ENCODE peak calls at places on chromosome 21, in ten cellular contexts. One of them, this sample, is unnamed.

GRCh38 chr21:14482165-14482564 is 64.0 kb downstream of the SAMSN1 start:
- DNase-seq in fibroblast of pulmonary artery: no peak
- DNase-seq in cardiac fibroblast: no peak
- DNase-seq in upper lobe of right lung: no peak
- DNase-seq in tibial artery: no peak
- DNase-seq in IMR-90: no peak
- DNase-seq in astrocyte of the spinal cord: no peak
- DNase-seq in fibroblast of lung: no peak
- DNase-seq in fibroblast of mammary gland: no peak
- DNase-seq in progenitor cell of endocrine pancreas: no peak
- DNase-seq in this sample: no peak

GRCh38 chr21:41861987-41862386 is 17.2 kb downstream of the PRDM15 start:
- DNase-seq in fibroblast of pulmonary artery: no peak
- DNase-seq in cardiac fibroblast: no peak
- DNase-seq in upper lobe of right lung: peak
- DNase-seq in tibial artery: no peak
- DNase-seq in IMR-90: no peak
- DNase-seq in astrocyte of the spinal cord: no peak
- DNase-seq in fibroblast of lung: no peak
- DNase-seq in fibroblast of mammary gland: no peak
- DNase-seq in progenitor cell of endocrine pancreas: no peak
- DNase-seq in this sample: no peak

GRCh38 chr21:17828223-17828622 is 9.1 kb upstream of the C21orf91 start:
- DNase-seq in fibroblast of pulmonary artery: peak
- DNase-seq in cardiac fibroblast: peak
- DNase-seq in upper lobe of right lung: no peak
- DNase-seq in tibial artery: no peak
- DNase-seq in IMR-90: peak
- DNase-seq in astrocyte of the spinal cord: peak
- DNase-seq in fibroblast of lung: peak
- DNase-seq in fibroblast of mammary gland: peak
- DNase-seq in progenitor cell of endocrine pancreas: no peak
- DNase-seq in this sample: no peak

GRCh38 chr21:30444204-30444603 is 4.1 kb downstream of the KRTAP15-1 start:
- DNase-seq in fibroblast of pulmonary artery: no peak
- DNase-seq in cardiac fibroblast: no peak
- DNase-seq in upper lobe of right lung: no peak
- DNase-seq in tibial artery: no peak
- DNase-seq in IMR-90: no peak
- DNase-seq in astrocyte of the spinal cord: no peak
- DNase-seq in fibroblast of lung: no peak
- DNase-seq in fibroblast of mammary gland: no peak
- DNase-seq in progenitor cell of endocrine pancreas: no peak
- DNase-seq in this sample: no peak

GRCh38 chr21:15018382-15018781 is 46.4 kb downstream of the NRIP1 start:
- DNase-seq in fibroblast of pulmonary artery: no peak
- DNase-seq in cardiac fibroblast: no peak
- DNase-seq in upper lobe of right lung: no peak
- DNase-seq in tibial artery: no peak
- DNase-seq in IMR-90: no peak
- DNase-seq in astrocyte of the spinal cord: no peak
- DNase-seq in fibroblast of lung: no peak
- DNase-seq in fibroblast of mammary gland: no peak
- DNase-seq in progenitor cell of endocrine pancreas: no peak
- DNase-seq in this sample: no peak

GRCh38 chr21:36246080-36246631 is 73.8 kb upstream of the MORC3 start:
- DNase-seq in fibroblast of pulmonary artery: no peak
- DNase-seq in cardiac fibroblast: no peak
- DNase-seq in upper lobe of right lung: peak
- DNase-seq in tibial artery: no peak
- DNase-seq in IMR-90: no peak
- DNase-seq in astrocyte of the spinal cord: no peak
- DNase-seq in fibroblast of lung: peak
- DNase-seq in fibroblast of mammary gland: no peak
- DNase-seq in progenitor cell of endocrine pancreas: no peak
- DNase-seq in this sample: no peak

GRCh38 chr21:40846057-40846456 is 901 bp downstream of the DSCAM start:
- DNase-seq in fibroblast of pulmonary artery: no peak
- DNase-seq in cardiac fibroblast: no peak
- DNase-seq in upper lobe of right lung: no peak
- DNase-seq in tibial artery: no peak
- DNase-seq in IMR-90: no peak
- DNase-seq in astrocyte of the spinal cord: no peak
- DNase-seq in fibroblast of lung: no peak
- DNase-seq in fibroblast of mammary gland: no peak
- DNase-seq in progenitor cell of endocrine pancreas: no peak
- DNase-seq in this sample: no peak

GRCh38 chr21:37642493-37642892 is 273.8 kb downstream of the KCNJ6 start:
- DNase-seq in fibroblast of pulmonary artery: no peak
- DNase-seq in cardiac fibroblast: no peak
- DNase-seq in upper lobe of right lung: no peak
- DNase-seq in tibial artery: no peak
- DNase-seq in IMR-90: no peak
- DNase-seq in astrocyte of the spinal cord: no peak
- DNase-seq in fibroblast of lung: no peak
- DNase-seq in fibroblast of mammary gland: no peak
- DNase-seq in progenitor cell of endocrine pancreas: no peak
- DNase-seq in this sample: no peak

GRCh38 chr21:41504030-41504429 is 3.9 kb downstream of the TMPRSS2 start:
- DNase-seq in fibroblast of pulmonary artery: no peak
- DNase-seq in cardiac fibroblast: no peak
- DNase-seq in upper lobe of right lung: no peak
- DNase-seq in tibial artery: no peak
- DNase-seq in IMR-90: no peak
- DNase-seq in astrocyte of the spinal cord: no peak
- DNase-seq in fibroblast of lung: no peak
- DNase-seq in fibroblast of mammary gland: no peak
- DNase-seq in progenitor cell of endocrine pancreas: no peak
- DNase-seq in this sample: no peak

DNA sequence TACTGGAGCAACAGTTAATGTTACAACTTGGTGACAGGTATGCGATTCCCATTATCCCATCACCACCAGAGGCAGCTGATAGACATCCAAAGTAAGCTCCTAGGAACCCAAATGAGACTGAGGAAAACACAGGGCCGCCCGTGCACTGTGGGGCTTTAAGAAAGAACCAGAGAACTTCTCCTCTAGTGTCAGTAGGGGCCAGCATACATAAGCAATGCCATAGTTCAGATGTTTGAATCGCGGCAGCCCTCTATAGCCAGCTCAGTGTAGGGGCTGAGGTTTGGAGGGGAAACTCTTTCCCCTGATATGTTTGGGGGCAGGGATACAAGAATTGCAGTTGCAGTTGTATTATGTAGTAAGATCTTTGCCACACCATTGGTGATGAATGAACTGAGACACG is 593.3 kb upstream of the NCAM2 start:
- DNase-seq in fibroblast of pulmonary artery: no peak
- DNase-seq in cardiac fibroblast: no peak
- DNase-seq in upper lobe of right lung: no peak
- DNase-seq in tibial artery: no peak
- DNase-seq in IMR-90: no peak
- DNase-seq in astrocyte of the spinal cord: no peak
- DNase-seq in fibroblast of lung: no peak
- DNase-seq in fibroblast of mammary gland: no peak
- DNase-seq in progenitor cell of endocrine pancreas: no peak
- DNase-seq in this sample: no peak
- TF ChIP-seq CTCF in fibroblast of pulmonary artery: no peak
- TF ChIP-seq CTCF in cardiac fibroblast: no peak
- TF ChIP-seq CTCF in upper lobe of right lung: no peak
- TF ChIP-seq CTCF in tibial artery: no peak
- TF ChIP-seq CTCF in IMR-90: no peak
- TF ChIP-seq CTCF in astrocyte of the spinal cord: no peak
- TF ChIP-seq CTCF in fibroblast of lung: no peak
- TF ChIP-seq CTCF in fibroblast of mammary gland: no peak
- TF ChIP-seq CTCF in progenitor cell of endocrine pancreas: no peak
- TF ChIP-seq CTCF in this sample: no peak

GRCh38 chr21:39350094-39351006 is 1.5 kb upstream of the HMGN1 start:
- DNase-seq in fibroblast of pulmonary artery: no peak
- DNase-seq in cardiac fibroblast: no peak
- DNase-seq in upper lobe of right lung: no peak
- DNase-seq in tibial artery: no peak
- DNase-seq in IMR-90: no peak
- DNase-seq in astrocyte of the spinal cord: no peak
- DNase-seq in fibroblast of lung: no peak
- DNase-seq in fibroblast of mammary gland: peak
- DNase-seq in progenitor cell of endocrine pancreas: no peak
- DNase-seq in this sample: no peak

GRCh38 chr21:39348040-39348354 is 891 bp downstream of the HMGN1 start:
- DNase-seq in fibroblast of pulmonary artery: no peak
- DNase-seq in cardiac fibroblast: no peak
- DNase-seq in upper lobe of right lung: no peak
- DNase-seq in tibial artery: no peak
- DNase-seq in IMR-90: no peak
- DNase-seq in astrocyte of the spinal cord: no peak
- DNase-seq in fibroblast of lung: no peak
- DNase-seq in fibroblast of mammary gland: no peak
- DNase-seq in progenitor cell of endocrine pancreas: no peak
- DNase-seq in this sample: no peak

GRCh38 chr21:39347537-39347936 is 1.4 kb downstream of the HMGN1 start:
- DNase-seq in fibroblast of pulmonary artery: no peak
- DNase-seq in cardiac fibroblast: no peak
- DNase-seq in upper lobe of right lung: no peak
- DNase-seq in tibial artery: no peak
- DNase-seq in IMR-90: no peak
- DNase-seq in astrocyte of the spinal cord: no peak
- DNase-seq in fibroblast of lung: no peak
- DNase-seq in fibroblast of mammary gland: no peak
- DNase-seq in progenitor cell of endocrine pancreas: no peak
- DNase-seq in this sample: no peak

GRCh38 chr21:39349211-39350093 is 564 bp upstream of the HMGN1 start:
- DNase-seq in fibroblast of pulmonary artery: peak
- DNase-seq in cardiac fibroblast: peak
- DNase-seq in upper lobe of right lung: peak
- DNase-seq in tibial artery: peak
- DNase-seq in IMR-90: peak
- DNase-seq in astrocyte of the spinal cord: peak
- DNase-seq in fibroblast of lung: peak
- DNase-seq in fibroblast of mammary gland: peak
- DNase-seq in progenitor cell of endocrine pancreas: peak
- DNase-seq in this sample: peak

GRCh38 chr21:39348355-39349210 is at the start of gene HMGN1:
- DNase-seq in fibroblast of pulmonary artery: peak
- DNase-seq in cardiac fibroblast: peak
- DNase-seq in upper lobe of right lung: peak
- DNase-seq in tibial artery: peak
- DNase-seq in IMR-90: peak
- DNase-seq in astrocyte of the spinal cord: peak
- DNase-seq in fibroblast of lung: peak
- DNase-seq in fibroblast of mammary gland: peak
- DNase-seq in progenitor cell of endocrine pancreas: peak
- DNase-seq in this sample: peak
- TF ChIP-seq CTCF in fibroblast of pulmonary artery: no peak
- TF ChIP-seq CTCF in cardiac fibroblast: no peak
- TF ChIP-seq CTCF in upper lobe of right lung: no peak
- TF ChIP-seq CTCF in tibial artery: no peak
- TF ChIP-seq CTCF in IMR-90: peak
- TF ChIP-seq CTCF in astrocyte of the spinal cord: no peak
- TF ChIP-seq CTCF in fibroblast of lung: no peak
- TF ChIP-seq CTCF in fibroblast of mammary gland: no peak
- TF ChIP-seq CTCF in progenitor cell of endocrine pancreas: no peak
- TF ChIP-seq CTCF in this sample: no peak

DNA sequence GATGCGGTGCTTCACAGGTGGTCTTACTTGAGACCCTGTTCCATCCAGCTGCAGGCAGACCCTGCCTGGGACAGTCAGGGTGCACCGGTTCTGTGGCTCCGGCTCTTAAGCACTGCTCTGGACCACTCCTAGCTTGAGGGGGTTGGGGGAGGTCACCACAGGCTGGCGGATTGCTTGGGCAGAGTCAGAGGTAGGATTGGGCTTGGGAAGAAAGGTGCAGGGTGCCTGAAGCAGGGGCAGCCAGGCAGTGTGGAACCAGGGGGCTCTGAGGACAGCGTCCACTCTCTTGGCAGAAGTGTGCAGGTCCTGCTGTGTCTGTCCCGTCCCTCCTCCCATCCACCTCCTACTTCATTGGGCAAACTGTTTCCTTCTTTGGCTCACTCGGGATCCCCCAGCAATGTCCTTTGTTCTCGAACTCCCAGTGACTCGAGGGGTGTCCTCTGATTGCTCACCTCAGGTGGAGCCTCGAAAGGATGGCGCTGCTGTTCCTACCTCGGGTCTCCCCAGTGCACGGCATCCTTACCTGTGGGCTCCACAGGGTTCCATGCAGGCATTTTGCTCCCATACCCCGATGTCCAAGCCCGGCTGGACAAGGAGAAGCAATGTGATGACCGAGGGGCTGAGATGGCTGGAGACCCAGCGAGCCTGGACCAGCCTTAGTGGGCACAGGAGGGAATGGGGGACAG is 1.8 kb downstream of the PDXK start:
- DNase-seq in fibroblast of pulmonary artery: no peak
- DNase-seq in cardiac fibroblast: no peak
- DNase-seq in upper lobe of right lung: no peak
- DNase-seq in tibial artery: no peak
- DNase-seq in IMR-90: no peak
- DNase-seq in astrocyte of the spinal cord: no peak
- DNase-seq in fibroblast of lung: no peak
- DNase-seq in fibroblast of mammary gland: no peak
- DNase-seq in progenitor cell of endocrine pancreas: no peak
- DNase-seq in this sample: no peak
- TF ChIP-seq CTCF in fibroblast of pulmonary artery: no peak
- TF ChIP-seq CTCF in cardiac fibroblast: no peak
- TF ChIP-seq CTCF in upper lobe of right lung: no peak
- TF ChIP-seq CTCF in tibial artery: no peak
- TF ChIP-seq CTCF in IMR-90: no peak
- TF ChIP-seq CTCF in astrocyte of the spinal cord: no peak
- TF ChIP-seq CTCF in fibroblast of lung: no peak
- TF ChIP-seq CTCF in fibroblast of mammary gland: no peak
- TF ChIP-seq CTCF in progenitor cell of endocrine pancreas: no peak
- TF ChIP-seq CTCF in this sample: no peak

GRCh38 chr21:29430581-29430980 is 131.9 kb downstream of the BACH1 start:
- DNase-seq in fibroblast of pulmonary artery: no peak
- DNase-seq in cardiac fibroblast: no peak
- DNase-seq in upper lobe of right lung: no peak
- DNase-seq in tibial artery: no peak
- DNase-seq in IMR-90: no peak
- DNase-seq in astrocyte of the spinal cord: no peak
- DNase-seq in fibroblast of lung: no peak
- DNase-seq in fibroblast of mammary gland: no peak
- DNase-seq in progenitor cell of endocrine pancreas: no peak
- DNase-seq in this sample: no peak

GRCh38 chr21:29431680-29432079 is 133.0 kb downstream of the BACH1 start:
- DNase-seq in fibroblast of pulmonary artery: no peak
- DNase-seq in cardiac fibroblast: no peak
- DNase-seq in upper lobe of right lung: no peak
- DNase-seq in tibial artery: no peak
- DNase-seq in IMR-90: no peak
- DNase-seq in astrocyte of the spinal cord: no peak
- DNase-seq in fibroblast of lung: no peak
- DNase-seq in fibroblast of mammary gland: no peak
- DNase-seq in progenitor cell of endocrine pancreas: no peak
- DNase-seq in this sample: no peak

GRCh38 chr21:29434081-29434480 is 135.4 kb downstream of the BACH1 start:
- DNase-seq in fibroblast of pulmonary artery: no peak
- DNase-seq in cardiac fibroblast: no peak
- DNase-seq in upper lobe of right lung: no peak
- DNase-seq in tibial artery: no peak
- DNase-seq in IMR-90: no peak
- DNase-seq in astrocyte of the spinal cord: peak
- DNase-seq in fibroblast of lung: no peak
- DNase-seq in fibroblast of mammary gland: no peak
- DNase-seq in progenitor cell of endocrine pancreas: no peak
- DNase-seq in this sample: no peak

GRCh38 chr21:29436143-29436542 is 137.4 kb downstream of the BACH1 start:
- DNase-seq in fibroblast of pulmonary artery: peak
- DNase-seq in cardiac fibroblast: peak
- DNase-seq in upper lobe of right lung: no peak
- DNase-seq in tibial artery: no peak
- DNase-seq in IMR-90: no peak
- DNase-seq in astrocyte of the spinal cord: no peak
- DNase-seq in fibroblast of lung: peak
- DNase-seq in fibroblast of mammary gland: peak
- DNase-seq in progenitor cell of endocrine pancreas: no peak
- DNase-seq in this sample: no peak

GRCh38 chr21:29433366-29434059 is 134.8 kb downstream of the BACH1 start:
- DNase-seq in fibroblast of pulmonary artery: peak
- DNase-seq in cardiac fibroblast: no peak
- DNase-seq in upper lobe of right lung: no peak
- DNase-seq in tibial artery: no peak
- DNase-seq in IMR-90: peak
- DNase-seq in astrocyte of the spinal cord: peak
- DNase-seq in fibroblast of lung: peak
- DNase-seq in fibroblast of mammary gland: no peak
- DNase-seq in progenitor cell of endocrine pancreas: no peak
- DNase-seq in this sample: no peak
- TF ChIP-seq CTCF in fibroblast of pulmonary artery: no peak
- TF ChIP-seq CTCF in cardiac fibroblast: no peak
- TF ChIP-seq CTCF in upper lobe of right lung: no peak
- TF ChIP-seq CTCF in tibial artery: no peak
- TF ChIP-seq CTCF in IMR-90: no peak
- TF ChIP-seq CTCF in astrocyte of the spinal cord: no peak
- TF ChIP-seq CTCF in fibroblast of lung: no peak
- TF ChIP-seq CTCF in fibroblast of mammary gland: no peak
- TF ChIP-seq CTCF in progenitor cell of endocrine pancreas: no peak
- TF ChIP-seq CTCF in this sample: no peak

This sample was measured in BE2C.